ENCODE peak calls at places on chromosomes 7 and 10, in six cellular contexts. One of them, this sample, is unnamed.

GRCh38 chr7:83519240-83519639 is 129.7 kb downstream of the SEMA3E start:
- DNase-seq in body of pancreas: no peak
- DNase-seq in WERI-Rb-1: no peak
- DNase-seq in upper lobe of right lung: no peak
- DNase-seq in K562: no peak
- DNase-seq in CD8-positive, alpha-beta T cell: no peak
- DNase-seq in this sample: no peak

GRCh38 chr7:4665661-4666060 is 16.4 kb upstream of the FOXK1 start:
- DNase-seq in CD8-positive, alpha-beta T cell: no peak
- DNase-seq in K562: no peak
- DNase-seq in upper lobe of right lung: no peak
- DNase-seq in WERI-Rb-1: no peak
- DNase-seq in body of pancreas: no peak
- DNase-seq in this sample: no peak

GRCh38 chr10:126131338-126131737 is 235.0 kb downstream of the FANK1 start:
- DNase-seq in K562: no peak
- DNase-seq in upper lobe of right lung: no peak
- DNase-seq in WERI-Rb-1: peak; percentile 31
- DNase-seq in CD8-positive, alpha-beta T cell: no peak
- DNase-seq in body of pancreas: no peak
- DNase-seq in this sample: no peak

GRCh38 chr7:129118976-129119375 is 25.5 kb upstream of the TSPAN33 start:
- DNase-seq in WERI-Rb-1: no peak
- DNase-seq in upper lobe of right lung: no peak
- DNase-seq in K562: no peak
- DNase-seq in CD8-positive, alpha-beta T cell: no peak
- DNase-seq in body of pancreas: no peak
- DNase-seq in this sample: no peak

GRCh38 chr7:5776894-5777645 is 4.4 kb downstream of the RNF216 start:
- DNase-seq in WERI-Rb-1: no peak
- DNase-seq in body of pancreas: no peak
- DNase-seq in upper lobe of right lung: no peak
- DNase-seq in K562: no peak
- DNase-seq in CD8-positive, alpha-beta T cell: peak; percentile 23
- DNase-seq in this sample: no peak

GRCh38 chr10:30701471-30702173 is 72.1 kb upstream of the LYZL2 start:
- DNase-seq in WERI-Rb-1: peak; percentile 8
- DNase-seq in CD8-positive, alpha-beta T cell: peak; percentile 85
- DNase-seq in upper lobe of right lung: no peak
- DNase-seq in K562: no peak
- DNase-seq in body of pancreas: no peak
- DNase-seq in this sample: peak; percentile 76

GRCh38 chr7:98244871-98245270 is 7.2 kb downstream of the TECPR1 start:
- DNase-seq in K562: no peak
- DNase-seq in CD8-positive, alpha-beta T cell: no peak
- DNase-seq in WERI-Rb-1: no peak
- DNase-seq in upper lobe of right lung: no peak
- DNase-seq in body of pancreas: no peak
- DNase-seq in this sample: no peak

GRCh38 chr10:35040761-35041501 is 49.2 kb downstream of the CUL2 start:
- DNase-seq in CD8-positive, alpha-beta T cell: no peak
- DNase-seq in WERI-Rb-1: peak; percentile 54
- DNase-seq in body of pancreas: no peak
- DNase-seq in upper lobe of right lung: no peak
- DNase-seq in K562: no peak
- DNase-seq in this sample: no peak

GRCh38 chr10:114401195-114401741 is 3.0 kb downstream of the AFAP1L2 start:
- DNase-seq in body of pancreas: no peak
- DNase-seq in WERI-Rb-1: no peak
- DNase-seq in K562: no peak
- DNase-seq in upper lobe of right lung: no peak
- DNase-seq in CD8-positive, alpha-beta T cell: no peak
- DNase-seq in this sample: no peak

GRCh38 chr7:55365103-55365679 is at the start of gene LANCL2:
- DNase-seq in K562: peak; percentile 61
- DNase-seq in CD8-positive, alpha-beta T cell: peak; percentile 56
- DNase-seq in WERI-Rb-1: peak; percentile 57
- DNase-seq in body of pancreas: peak; percentile 57
- DNase-seq in upper lobe of right lung: no peak
- DNase-seq in this sample: no peak

GRCh38 chr7:90597527-90597871 is 1.4 kb downstream of the CDK14 start:
- DNase-seq in upper lobe of right lung: no peak
- DNase-seq in CD8-positive, alpha-beta T cell: no peak
- DNase-seq in WERI-Rb-1: no peak
- DNase-seq in K562: no peak
- DNase-seq in body of pancreas: no peak
- DNase-seq in this sample: no peak

GRCh38 chr7:151167197-151167911 is at the start of gene GBX1:
- DNase-seq in WERI-Rb-1: peak; percentile 35
- DNase-seq in body of pancreas: no peak
- DNase-seq in K562: peak; percentile 71
- DNase-seq in CD8-positive, alpha-beta T cell: no peak
- DNase-seq in upper lobe of right lung: peak; percentile 66
- DNase-seq in this sample: no peak

GRCh38 chr7:15086171-15086745 is 183.7 kb upstream of the DGKB start:
- DNase-seq in WERI-Rb-1: no peak
- DNase-seq in K562: no peak
- DNase-seq in CD8-positive, alpha-beta T cell: no peak
- DNase-seq in upper lobe of right lung: no peak
- DNase-seq in body of pancreas: no peak
- DNase-seq in this sample: no peak

GRCh38 chr7:80517177-80517804 is 5.4 kb upstream of the GNAT3 start:
- DNase-seq in body of pancreas: no peak
- DNase-seq in WERI-Rb-1: no peak
- DNase-seq in CD8-positive, alpha-beta T cell: no peak
- DNase-seq in upper lobe of right lung: no peak
- DNase-seq in K562: no peak
- DNase-seq in this sample: no peak

GRCh38 chr10:94111367-94111766 is 117.6 kb downstream of the PLCE1 start:
- DNase-seq in K562: no peak
- DNase-seq in body of pancreas: no peak
- DNase-seq in upper lobe of right lung: no peak
- DNase-seq in WERI-Rb-1: peak; percentile 33
- DNase-seq in CD8-positive, alpha-beta T cell: no peak
- DNase-seq in this sample: no peak

GRCh38 chr7:90455163-90456030 is 14.0 kb upstream of the PTTG1IP2 start:
- DNase-seq in body of pancreas: no peak
- DNase-seq in upper lobe of right lung: no peak
- DNase-seq in CD8-positive, alpha-beta T cell: no peak
- DNase-seq in K562: peak; percentile 35
- DNase-seq in WERI-Rb-1: no peak
- DNase-seq in this sample: peak; percentile 7

GRCh38 chr7:35551682-35552081 is 143.3 kb downstream of the HERPUD2 start:
- DNase-seq in WERI-Rb-1: no peak
- DNase-seq in CD8-positive, alpha-beta T cell: no peak
- DNase-seq in body of pancreas: no peak
- DNase-seq in upper lobe of right lung: no peak
- DNase-seq in K562: no peak
- DNase-seq in this sample: no peak

GRCh38 chr7:106737202-106737562 is 76.2 kb upstream of the CCDC71L start:
- DNase-seq in WERI-Rb-1: no peak
- DNase-seq in body of pancreas: no peak
- DNase-seq in K562: no peak
- DNase-seq in upper lobe of right lung: no peak
- DNase-seq in CD8-positive, alpha-beta T cell: no peak
- DNase-seq in this sample: no peak

GRCh38 chr10:49512121-49512809 is 26.7 kb downstream of the ERCC6 start:
- DNase-seq in body of pancreas: no peak
- DNase-seq in upper lobe of right lung: no peak
- DNase-seq in CD8-positive, alpha-beta T cell: no peak
- DNase-seq in WERI-Rb-1: peak; percentile 6
- DNase-seq in K562: no peak
- DNase-seq in this sample: peak; percentile 10

GRCh38 chr7:1200045-1200444 is 32.6 kb upstream of the UNCX start:
- DNase-seq in K562: no peak
- DNase-seq in WERI-Rb-1: no peak
- DNase-seq in body of pancreas: no peak
- DNase-seq in CD8-positive, alpha-beta T cell: no peak
- DNase-seq in upper lobe of right lung: no peak
- DNase-seq in this sample: no peak

GRCh38 chr10:22606164-22606614 is 108.2 kb downstream of the PIP4K2A start:
- DNase-seq in K562: no peak
- DNase-seq in WERI-Rb-1: no peak
- DNase-seq in upper lobe of right lung: no peak
- DNase-seq in CD8-positive, alpha-beta T cell: peak; percentile 57
- DNase-seq in body of pancreas: no peak
- DNase-seq in this sample: peak; percentile 75

GRCh38 chr7:140525741-140526140 is 46.4 kb upstream of the MKRN1 start:
- DNase-seq in WERI-Rb-1: no peak
- DNase-seq in CD8-positive, alpha-beta T cell: no peak
- DNase-seq in K562: peak; percentile 24
- DNase-seq in upper lobe of right lung: no peak
- DNase-seq in body of pancreas: no peak
- DNase-seq in this sample: no peak

GRCh38 chr7:71144963-71145362 is 13.0 kb downstream of the GALNT17 start:
- DNase-seq in body of pancreas: no peak
- DNase-seq in upper lobe of right lung: no peak
- DNase-seq in K562: no peak
- DNase-seq in WERI-Rb-1: no peak
- DNase-seq in CD8-positive, alpha-beta T cell: no peak
- DNase-seq in this sample: no peak

GRCh38 chr7:24469118-24469517 is 104.1 kb upstream of the PALS2 start:
- DNase-seq in K562: no peak
- DNase-seq in body of pancreas: no peak
- DNase-seq in upper lobe of right lung: no peak
- DNase-seq in CD8-positive, alpha-beta T cell: no peak
- DNase-seq in WERI-Rb-1: no peak
- DNase-seq in this sample: no peak

DNA sequence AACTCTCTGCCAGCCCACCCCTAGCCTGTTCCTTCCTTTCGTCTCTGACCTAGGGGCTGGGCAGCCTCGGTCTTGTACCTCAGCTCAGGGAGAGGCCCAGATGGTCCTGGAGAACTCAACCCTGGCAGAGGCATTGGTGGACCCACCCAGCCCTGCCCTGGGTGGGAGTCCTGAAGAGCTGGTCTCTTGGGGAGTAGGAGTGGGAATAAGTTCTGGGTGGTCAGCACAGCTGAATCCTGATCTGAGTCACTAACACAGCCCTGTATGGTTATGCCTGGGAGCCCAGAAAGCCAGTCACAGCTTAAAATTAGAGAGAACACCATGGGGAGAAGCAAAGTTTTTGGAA is 84.0 kb downstream of the SORBS1 start:
- DNase-seq in K562: no peak
- DNase-seq in WERI-Rb-1: no peak
- DNase-seq in CD8-positive, alpha-beta T cell: no peak
- DNase-seq in upper lobe of right lung: no peak
- DNase-seq in body of pancreas: no peak
- DNase-seq in this sample: no peak
- H3K36me3 ChIP-seq in K562: no peaks in the 10 kb centered on the region
- H3K36me3 ChIP-seq in WERI-Rb-1: no peaks in the 10 kb centered on the region
- H3K36me3 ChIP-seq in CD8-positive, alpha-beta T cell: no peaks in the 10 kb centered on the region
- H3K36me3 ChIP-seq in upper lobe of right lung: no peaks in the 10 kb centered on the region
- H3K36me3 ChIP-seq in body of pancreas: no peaks in the 10 kb centered on the region
- H3K36me3 ChIP-seq in this sample: no peaks in the 10 kb centered on the region

GRCh38 chr10:5760462-5760861 is 52.8 kb downstream of the GDI2 start:
- DNase-seq in CD8-positive, alpha-beta T cell: no peak
- DNase-seq in body of pancreas: no peak
- DNase-seq in K562: no peak
- DNase-seq in WERI-Rb-1: no peak
- DNase-seq in upper lobe of right lung: no peak
- DNase-seq in this sample: no peak

GRCh38 chr10:5758927-5759326 is 54.3 kb downstream of the GDI2 start:
- DNase-seq in WERI-Rb-1: no peak
- DNase-seq in upper lobe of right lung: no peak
- DNase-seq in body of pancreas: no peak
- DNase-seq in K562: no peak
- DNase-seq in CD8-positive, alpha-beta T cell: no peak
- DNase-seq in this sample: no peak

GRCh38 chr10:5762531-5762930 is 50.7 kb downstream of the GDI2 start:
- DNase-seq in CD8-positive, alpha-beta T cell: no peak
- DNase-seq in K562: no peak
- DNase-seq in body of pancreas: no peak
- DNase-seq in WERI-Rb-1: no peak
- DNase-seq in upper lobe of right lung: no peak
- DNase-seq in this sample: no peak

GRCh38 chr10:5757766-5758517 is 55.3 kb downstream of the GDI2 start:
- DNase-seq in K562: no peak
- DNase-seq in upper lobe of right lung: no peak
- DNase-seq in WERI-Rb-1: no peak
- DNase-seq in CD8-positive, alpha-beta T cell: no peak
- DNase-seq in body of pancreas: no peak
- DNase-seq in this sample: no peak

GRCh38 chr10:5761220-5761619 is 52.0 kb downstream of the GDI2 start:
- DNase-seq in WERI-Rb-1: no peak
- DNase-seq in body of pancreas: no peak
- DNase-seq in K562: no peak
- DNase-seq in CD8-positive, alpha-beta T cell: no peak
- DNase-seq in upper lobe of right lung: no peak
- DNase-seq in this sample: no peak
- H3K36me3 ChIP-seq in WERI-Rb-1: peaks cover 19% of the 10 kb centered on the region
- H3K36me3 ChIP-seq in body of pancreas: peaks cover 6% of the 10 kb centered on the region
- H3K36me3 ChIP-seq in K562: peaks cover 93% of the 10 kb centered on the region
- H3K36me3 ChIP-seq in CD8-positive, alpha-beta T cell: peaks cover 61% of the 10 kb centered on the region
- H3K36me3 ChIP-seq in upper lobe of right lung: peaks cover 99% of the 10 kb centered on the region
- H3K36me3 ChIP-seq in this sample: peaks cover 43% of the 10 kb centered on the region

DNA sequence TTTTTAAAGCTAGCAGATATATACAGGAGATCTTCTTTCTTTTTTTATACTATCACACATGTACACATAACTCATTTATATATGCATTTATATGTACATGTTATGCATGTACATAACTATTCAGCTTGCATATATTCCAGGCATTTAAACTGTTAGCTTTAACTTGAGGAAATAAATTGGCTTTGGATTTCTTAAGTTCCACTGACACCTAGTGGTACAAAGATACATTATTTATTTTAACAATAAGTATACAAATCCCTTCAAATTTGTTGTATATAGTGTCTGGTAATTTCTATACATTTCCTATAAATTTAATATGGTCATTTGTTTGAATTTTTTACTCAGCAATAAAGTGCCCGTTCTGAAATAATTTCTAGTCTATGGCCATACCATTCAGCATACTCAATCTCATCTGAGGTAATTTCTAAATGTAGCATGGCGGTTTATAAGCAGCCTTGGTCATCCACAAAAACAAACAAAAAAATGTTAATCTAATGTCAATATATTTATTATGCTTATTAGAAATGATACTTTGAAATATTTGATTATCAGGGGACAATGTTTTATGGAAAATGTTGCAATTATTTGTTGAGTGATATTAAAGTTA is 11.6 kb downstream of the ZDHHC6 start:
- DNase-seq in WERI-Rb-1: no peak
- DNase-seq in body of pancreas: no peak
- DNase-seq in CD8-positive, alpha-beta T cell: no peak
- DNase-seq in upper lobe of right lung: no peak
- DNase-seq in K562: no peak
- DNase-seq in this sample: no peak
- H3K36me3 ChIP-seq in WERI-Rb-1: peaks cover 53% of the 10 kb centered on the region
- H3K36me3 ChIP-seq in body of pancreas: no peaks in the 10 kb centered on the region
- H3K36me3 ChIP-seq in CD8-positive, alpha-beta T cell: peaks cover 37% of the 10 kb centered on the region
- H3K36me3 ChIP-seq in upper lobe of right lung: peaks cover 89% of the 10 kb centered on the region
- H3K36me3 ChIP-seq in K562: peaks cover 65% of the 10 kb centered on the region
- H3K36me3 ChIP-seq in this sample: peaks cover 6% of the 10 kb centered on the region

DNA sequence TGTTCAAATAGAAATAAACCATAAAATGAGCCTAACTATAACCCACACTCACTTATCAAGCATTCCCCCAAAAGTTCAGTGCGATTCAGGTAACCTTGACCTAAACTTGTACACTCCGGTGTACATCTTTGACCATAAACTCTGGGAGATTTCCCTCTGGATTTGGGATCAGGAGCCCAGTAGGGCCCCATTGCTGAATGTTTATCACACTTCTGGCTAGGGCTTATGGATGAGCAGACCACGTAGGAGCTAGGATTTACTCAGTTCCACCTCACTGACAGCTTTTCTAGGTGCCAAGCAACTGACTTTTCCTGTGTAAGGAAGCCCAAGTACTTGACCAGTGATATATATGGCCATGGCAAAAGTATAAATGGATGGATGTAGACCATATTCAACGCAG is 113.7 kb downstream of the SVOPL start:
- DNase-seq in upper lobe of right lung: no peak
- DNase-seq in body of pancreas: no peak
- DNase-seq in WERI-Rb-1: no peak
- DNase-seq in CD8-positive, alpha-beta T cell: no peak
- DNase-seq in K562: no peak
- DNase-seq in this sample: no peak
- H3K36me3 ChIP-seq in upper lobe of right lung: peaks cover 40% of the 10 kb centered on the region
- H3K36me3 ChIP-seq in body of pancreas: no peaks in the 10 kb centered on the region
- H3K36me3 ChIP-seq in WERI-Rb-1: peaks cover 39% of the 10 kb centered on the region
- H3K36me3 ChIP-seq in CD8-positive, alpha-beta T cell: peaks cover 4% of the 10 kb centered on the region
- H3K36me3 ChIP-seq in K562: peaks cover 39% of the 10 kb centered on the region
- H3K36me3 ChIP-seq in this sample: no peaks in the 10 kb centered on the region